ENCODE peak calls at places on chromosomes 5 and 9, in seven cellular contexts. V is fibroblast of lung; R is RWPE1; J is GM12865; T is CD4-positive, alpha-beta T cell; D is AG09309; L is A549. Q is an unnamed sample.

GRCh38 chr5:17891881-17892280 is 257.6 kb downstream of the TAF11L14 start:
- DNase-seq in V (no peak), R (no peak), J (no peak), T (no peak), D (no peak), L (no peak), Q (no peak)

GRCh38 chr5:157464518-157465171 is 4.6 kb downstream of the NIPAL4 start:
- DNase-seq in V (peak), R (peak), J (peak), T (peak), D (peak), L (peak), Q (peak)

GRCh38 chr9:108784128-108784490 is 71.7 kb downstream of the ACTL7B start:
- DNase-seq in V (peak), R (no peak), J (no peak), T (no peak), D (no peak), L (no peak), Q (no peak)

GRCh38 chr9:128257086-128257825 is 18.6 kb downstream of the GOLGA2 start:
- DNase-seq in V (no peak), R (no peak), J (no peak), T (no peak), D (no peak), L (no peak), Q (no peak)

GRCh38 chr9:76655121-76655531 is 109.1 kb upstream of the PCA3 start:
- DNase-seq in V (peak), R (no peak), J (no peak), T (no peak), D (no peak), L (no peak), Q (no peak)

GRCh38 chr5:146047396-146047795 is 58.0 kb downstream of the PLAC8L1 start:
- DNase-seq in V (peak), R (no peak), J (no peak), T (no peak), D (no peak), L (no peak), Q (no peak)

GRCh38 chr9:124345751-124346281 is 69.4 kb downstream of the PSMB7 start:
- DNase-seq in V (no peak), R (no peak), J (no peak), T (no peak), D (no peak), L (no peak), Q (no peak)

GRCh38 chr5:97998946-97999345 is 774.5 kb upstream of the RGMB start:
- DNase-seq in V (no peak), R (no peak), J (no peak), T (no peak), D (no peak), L (no peak), Q (no peak)

GRCh38 chr9:79007701-79008483 is 563.9 kb upstream of the TLE4 start:
- DNase-seq in V (no peak), R (no peak), J (peak), T (no peak), D (no peak), L (no peak), Q (no peak)

GRCh38 chr5:96318569-96319100 is 114.4 kb downstream of the PCSK1 start:
- DNase-seq in V (no peak), R (no peak), J (no peak), T (no peak), D (no peak), L (no peak), Q (no peak)

GRCh38 chr9:16526380-16526779 is 344.1 kb downstream of the BNC2 start:
- DNase-seq in V (peak), R (peak), J (no peak), T (no peak), D (no peak), L (peak), Q (no peak)

GRCh38 chr5:112228672-112229071 is 190.4 kb downstream of the EPB41L4A start:
- DNase-seq in V (peak), R (peak), J (no peak), T (no peak), D (no peak), L (peak), Q (peak)

GRCh38 chr5:171797563-171797962 is 11.9 kb downstream of the SMIM23 start:
- DNase-seq in V (no peak), R (no peak), J (no peak), T (no peak), D (no peak), L (no peak), Q (no peak)

GRCh38 chr5:171798413-171798812 is 12.8 kb downstream of the SMIM23 start:
- DNase-seq in V (no peak), R (no peak), J (no peak), T (no peak), D (no peak), L (no peak), Q (no peak)

GRCh38 chr5:171806976-171807823 is 21.6 kb downstream of the SMIM23 start:
- DNase-seq in V (peak), R (no peak), J (no peak), T (no peak), D (no peak), L (no peak), Q (no peak)

DNA sequence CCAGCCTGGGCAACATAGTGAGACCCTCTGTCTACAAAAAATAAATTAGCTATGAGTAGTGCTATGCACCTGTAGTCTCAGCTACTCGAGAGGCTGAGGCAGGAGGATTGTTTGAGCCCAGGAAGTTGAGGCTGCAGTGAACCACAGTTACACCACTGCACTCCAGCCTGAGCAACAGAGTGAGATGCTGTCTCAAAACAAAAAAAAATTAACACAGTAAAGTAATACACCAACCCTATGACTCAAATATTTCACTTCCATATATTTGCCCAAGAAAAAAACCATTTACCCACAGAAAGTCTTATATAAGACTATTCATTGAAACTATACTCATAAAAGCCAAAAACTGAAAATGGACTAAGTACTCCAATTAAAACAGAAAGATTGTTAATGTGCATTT is 16.2 kb downstream of the SMIM23 start:
- DNase-seq in V (no peak), R (no peak), J (no peak), T (no peak), D (no peak), L (no peak), Q (no peak)
- TF ChIP-seq CTCF in V (no peak), R (no peak), J (no peak), T (no peak), D (no peak), L (no peak), Q (no peak)

DNA sequence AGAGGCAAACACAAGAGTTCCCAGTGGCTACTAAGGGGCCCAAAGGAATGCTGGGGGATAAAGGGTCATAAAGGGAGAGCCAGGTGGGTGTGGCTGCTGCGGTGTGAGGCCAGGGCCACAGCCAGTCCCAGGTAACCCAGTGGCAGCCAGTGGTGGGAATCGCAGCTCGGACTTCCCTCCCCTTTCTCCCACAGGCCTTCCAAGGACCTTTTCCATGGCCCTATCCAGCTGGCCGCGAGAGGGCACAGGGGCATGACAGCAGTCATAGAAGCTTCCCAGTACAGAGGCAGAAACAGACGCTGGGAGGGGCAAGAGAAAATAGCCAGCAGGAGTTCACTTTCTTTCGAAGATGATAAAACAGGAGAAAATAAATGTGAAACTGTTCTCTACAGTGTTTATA is 257.6 kb downstream of the SEMA5A start:
- DNase-seq in V (no peak), R (no peak), J (no peak), T (no peak), D (no peak), L (no peak), Q (peak)
- TF ChIP-seq CTCF in V (peak), R (no peak), J (no peak), T (no peak), D (no peak), L (no peak), Q (no peak)

DNA sequence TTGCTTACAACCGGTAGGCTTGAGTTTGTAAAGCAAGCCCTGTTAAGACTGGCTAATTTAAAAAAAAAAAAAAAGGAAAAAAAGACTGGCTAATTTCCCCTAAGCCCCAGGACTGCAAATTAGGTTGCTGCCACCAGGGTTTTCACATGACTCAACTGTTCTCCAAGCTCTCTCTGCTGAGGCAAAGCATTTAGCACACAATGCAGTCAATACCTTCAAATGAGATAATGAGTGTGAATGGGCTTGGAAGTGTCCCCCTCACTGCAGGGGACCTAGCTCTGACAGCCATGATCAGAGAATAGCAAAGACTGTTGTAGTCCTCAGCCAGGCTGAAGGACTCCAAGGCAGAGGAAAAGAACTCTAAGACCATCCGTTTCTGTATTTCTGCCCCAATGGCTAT is 42.8 kb upstream of the ZSWIM6 start:
- DNase-seq in V (no peak), R (no peak), J (no peak), T (no peak), D (no peak), L (no peak), Q (no peak)
- TF ChIP-seq CTCF in V (no peak), R (no peak), J (no peak), T (no peak), D (peak), L (no peak), Q (peak)

DNA sequence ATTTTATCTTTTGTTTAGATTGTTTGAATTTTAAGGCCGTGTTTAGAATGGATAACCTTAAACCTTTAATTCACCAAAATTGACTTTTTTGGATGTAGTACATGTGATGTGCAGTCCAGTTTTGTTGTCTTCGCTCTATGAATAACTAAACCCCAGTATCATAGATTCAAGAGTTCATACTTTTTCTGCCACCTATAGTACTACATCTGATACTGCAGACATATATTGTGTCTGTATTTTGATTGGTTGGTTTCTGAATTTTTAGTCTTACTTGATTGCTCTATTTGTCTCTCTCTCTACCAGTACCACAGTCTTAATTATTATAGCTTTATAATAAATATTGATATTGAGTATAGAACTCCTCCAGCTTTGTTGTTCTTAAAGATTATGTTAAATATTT is 58.1 kb downstream of the PPIP5K2 start:
- DNase-seq in V (no peak), R (peak), J (no peak), T (no peak), D (no peak), L (peak), Q (no peak)
- TF ChIP-seq CTCF in V (no peak), R (no peak), J (no peak), T (no peak), D (no peak), L (no peak), Q (no peak)

GRCh38 chr5:62608529-62609511 is 30.2 kb downstream of the LRRC70 start:
- DNase-seq in V (peak), R (no peak), J (no peak), T (no peak), D (no peak), L (no peak), Q (no peak)
- TF ChIP-seq CTCF in V (no peak), R (no peak), J (no peak), T (no peak), D (no peak), L (no peak), Q (no peak)

Q was measured in Calu3.